ENCODE peak calls at places on chromosomes 6 and 20, in ten cellular contexts. U is sigmoid colon, N is spleen, M is SK-N-SH, T is breast epithelium, Q is HL-60, A is stomach, O is GM12878, Z is esophagus muscularis mucosa, H is suprapubic skin. W is an unnamed sample.

GRCh38 chr20:57664476-57664875 is 44.2 kb upstream of the ZBP1 start:
- DNase-seq in O (no peak), U (peak; percentile 57), Z (no peak), M (no peak), T (no peak), N (peak; percentile 54), A (no peak), H (peak; percentile 66), Q (no peak), W (no peak)

GRCh38 chr6:25883991-25884390 is 9.9 kb upstream of the SLC17A3 start:
- DNase-seq in M (no peak), T (no peak), Q (no peak), U (no peak), O (no peak), A (no peak), Z (no peak), N (no peak), H (no peak), W (no peak)

GRCh38 chr6:17859846-17860245 is 127.6 kb downstream of the KIF13A start:
- DNase-seq in M (no peak), U (no peak), Q (no peak), Z (no peak), H (no peak), A (no peak), O (no peak), T (no peak), N (no peak), W (no peak)

GRCh38 chr6:140744648-140745320 is 1370.3 kb upstream of the CITED2 start:
- DNase-seq in M (no peak), Q (no peak), H (no peak), T (no peak), A (peak; percentile 29), O (no peak), N (no peak), U (no peak), Z (no peak), W (no peak)

GRCh38 chr20:47440857-47441773 is 60.6 kb upstream of the NCOA3 start:
- DNase-seq in T (no peak), A (no peak), Q (no peak), N (peak; percentile 8), U (no peak), O (no peak), Z (no peak), M (no peak), H (no peak), W (no peak)

GRCh38 chr20:5039255-5039657 is 37.9 kb upstream of the SLC23A2 start:
- DNase-seq in T (no peak), U (no peak), M (no peak), H (no peak), O (peak; percentile 12), Z (no peak), N (peak; percentile 80), Q (no peak), A (no peak), W (no peak)

GRCh38 chr20:36527331-36528125 is 13.8 kb upstream of the MYL9 start:
- DNase-seq in N (no peak), Q (no peak), H (no peak), A (no peak), Z (no peak), T (no peak), O (no peak), U (peak; percentile 89), M (no peak), W (no peak)

GRCh38 chr6:166736606-166737005 is 109.6 kb upstream of the RPS6KA2 start:
- DNase-seq in O (no peak), Q (no peak), H (no peak), Z (no peak), U (no peak), M (no peak), T (no peak), A (no peak), N (no peak), W (no peak)

GRCh38 chr6:37648465-37649330 is 49.0 kb downstream of the MDGA1 start:
- DNase-seq in A (peak; percentile 57), U (no peak), N (no peak), M (no peak), Q (no peak), T (no peak), Z (no peak), H (peak; percentile 62), O (no peak), W (no peak)

DNA sequence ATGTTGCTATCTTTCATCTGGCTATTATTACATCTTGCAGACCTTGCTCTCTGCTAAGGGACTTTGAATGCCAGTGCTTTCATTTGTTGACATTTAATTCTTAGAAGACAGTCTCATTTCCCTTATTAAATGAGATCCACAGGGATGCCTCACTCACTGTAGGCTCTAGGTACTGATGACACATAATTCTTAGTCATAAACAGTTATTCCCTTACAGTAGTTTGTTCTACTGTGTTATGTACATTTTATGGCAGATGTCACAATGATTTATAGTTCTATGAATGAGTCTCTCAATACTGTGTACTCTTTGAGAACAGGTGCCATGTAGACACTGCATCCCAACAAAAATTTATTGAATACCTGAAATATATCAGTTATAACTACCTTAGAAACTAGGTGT is 70.3 kb downstream of the FAM83B start:
- DNase-seq in N (no peak), Z (no peak), O (no peak), U (no peak), Q (no peak), A (no peak), M (no peak), H (no peak), T (no peak), W (no peak)
- TF ChIP-seq POLR2AphosphoS5 in N (no peak), Z (no peak), O (no peak), U (no peak), Q (no peak), A (no peak), M (no peak), H (no peak), T (no peak), W (no peak)

GRCh38 chr20:1897965-1898464 is 2.8 kb downstream of the SIRPA start:
- DNase-seq in H (no peak), T (no peak), Q (peak; percentile 77), A (no peak), N (peak; percentile 85), U (no peak), M (no peak), O (peak; percentile 57), Z (no peak), W (no peak)

GRCh38 chr20:1900321-1900791 is 5.1 kb downstream of the SIRPA start:
- DNase-seq in H (no peak), Z (no peak), O (no peak), U (peak; percentile 89), N (no peak), A (peak; percentile 35), Q (peak; percentile 51), M (peak; percentile 86), T (peak; percentile 46), W (no peak)

GRCh38 chr20:1899169-1899525 is 3.9 kb downstream of the SIRPA start:
- DNase-seq in O (no peak), Q (no peak), U (no peak), T (no peak), M (peak; percentile 53), N (no peak), H (no peak), Z (no peak), A (no peak), W (no peak)

GRCh38 chr20:1897486-1897885 is 2.3 kb downstream of the SIRPA start:
- DNase-seq in H (peak; percentile 78), M (no peak), A (no peak), Q (peak; percentile 48), N (no peak), U (peak; percentile 72), Z (no peak), T (no peak), O (no peak), W (no peak)

DNA sequence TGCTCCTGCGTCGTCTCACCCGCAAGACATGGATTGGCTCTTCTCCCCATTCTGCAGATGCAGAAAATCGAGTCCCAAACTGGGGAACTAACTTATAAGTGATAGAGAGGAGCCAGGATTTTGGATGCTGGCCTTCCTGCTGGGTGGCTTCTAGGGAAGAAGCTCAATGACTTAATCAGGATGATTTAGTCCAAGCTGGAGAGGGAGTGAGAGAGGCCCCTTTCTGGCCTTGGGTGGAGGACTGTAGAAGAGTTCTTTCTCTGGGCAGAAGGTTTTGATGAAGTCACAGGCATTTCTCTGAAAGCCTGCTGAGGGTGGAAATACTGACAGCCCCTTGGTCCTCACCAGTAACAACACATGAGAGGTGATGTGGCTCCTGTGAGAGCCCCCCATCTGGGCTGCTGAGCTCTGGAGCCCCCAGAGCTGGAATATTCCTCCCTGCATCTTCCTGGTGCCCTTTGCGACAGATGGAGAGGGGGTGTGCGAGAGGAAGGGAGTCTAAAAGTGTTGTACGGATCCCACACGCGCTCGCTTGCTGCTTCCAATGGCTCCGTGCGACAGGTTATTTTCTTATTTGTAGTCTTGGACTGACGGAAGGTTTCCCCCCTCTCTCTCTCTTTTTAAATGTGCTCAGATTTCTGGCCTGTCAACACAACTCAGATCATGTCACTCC is 3.4 kb downstream of the SIRPA start:
- DNase-seq in O (no peak), T (no peak), Q (no peak), H (no peak), U (no peak), Z (no peak), N (no peak), M (no peak), A (no peak), W (no peak)
- H3K4me3 ChIP-seq in O (no peak overlapping the region), T (no peak overlapping the region), Q (peak overlapping the region; percentile 13), H (no peak overlapping the region), U (no peak overlapping the region), Z (no peak overlapping the region), N (no peak overlapping the region), M (no peak overlapping the region), A (peak overlapping the region; percentile 9), W (no peak overlapping the region)

DNA sequence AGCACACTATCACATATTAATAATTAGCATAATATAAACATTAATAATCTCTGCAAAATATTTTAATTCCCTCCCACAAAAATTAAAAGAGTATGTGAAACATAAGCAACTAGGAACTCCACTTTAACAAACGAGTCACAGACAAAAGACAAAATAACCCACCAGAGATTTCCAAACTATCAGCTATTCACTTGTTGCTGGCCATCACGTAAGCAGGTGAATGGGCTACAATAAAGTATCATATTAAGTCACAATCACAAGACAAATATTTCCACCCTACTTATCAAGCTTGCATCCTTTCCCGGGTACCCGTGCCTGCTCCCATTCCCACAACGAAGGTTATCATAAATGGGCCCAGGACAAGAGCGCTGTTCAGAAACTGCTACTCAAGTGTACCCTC is 2.5 kb downstream of the HDAC2 start:
- DNase-seq in U (no peak), A (no peak), O (no peak), H (no peak), M (no peak), T (no peak), Q (peak; percentile 3), Z (no peak), N (no peak), W (no peak)
- H3K27ac ChIP-seq in U (no peak overlapping the region), A (no peak overlapping the region), O (no peak overlapping the region), H (no peak overlapping the region), M (no peak overlapping the region), T (no peak overlapping the region), Q (no peak overlapping the region), Z (no peak overlapping the region), N (no peak overlapping the region), W (no peak overlapping the region)

DNA sequence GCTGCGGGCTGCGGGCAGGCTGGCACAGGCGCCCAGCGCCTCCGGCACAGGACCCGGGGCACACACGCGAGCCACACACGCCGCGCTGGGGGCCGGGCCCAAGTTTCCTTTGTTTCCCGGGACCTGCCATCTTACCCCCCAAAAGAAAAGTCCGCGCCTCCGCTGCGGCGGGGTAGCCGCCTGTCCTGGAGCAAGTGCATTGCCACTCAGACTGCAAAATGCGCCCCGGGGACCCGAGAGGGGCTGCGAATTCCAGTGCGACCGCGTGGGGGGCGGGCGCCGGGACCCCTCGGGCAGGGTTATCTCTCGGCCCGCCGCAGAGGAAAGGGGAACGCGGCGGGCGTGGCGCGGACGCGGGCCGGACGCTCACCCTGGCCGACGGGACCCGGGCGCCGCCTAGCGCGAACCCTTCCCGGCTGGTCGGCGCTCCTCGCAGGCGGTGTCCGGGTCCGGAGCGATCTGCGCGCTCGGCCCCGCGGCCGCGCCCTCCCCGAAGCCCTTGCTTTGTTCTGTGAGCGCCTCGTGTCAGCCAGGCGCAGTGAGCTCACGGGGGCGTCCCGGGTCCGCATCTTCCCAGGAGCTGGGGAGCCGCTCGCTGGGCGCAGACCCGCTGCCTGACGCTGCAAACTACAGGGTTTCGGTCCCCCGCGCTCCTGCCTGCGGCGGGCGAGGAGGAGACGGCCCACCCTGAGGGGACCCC is 620 bp upstream of the CD24 start:
- DNase-seq in U (no peak), O (no peak), Z (no peak), N (peak; percentile 92), T (peak; percentile 26), A (peak; percentile 75), Q (peak; percentile 47), H (no peak), M (peak; percentile 76), W (no peak)
- TF ChIP-seq POLR2AphosphoS5 in U (no peak), O (no peak), Z (no peak), N (no peak), T (no peak), A (no peak), Q (no peak), H (no peak), M (no peak), W (no peak)

W was measured in SK-N-MC.